ENCODE peak calls at places on chromosomes 3 and 15, in ten cellular contexts. B is fibroblast of lung; J is GM23248; V is HCT116; C is MG63; A is right cardiac atrium; R is astrocyte; I is CD4-positive, alpha-beta memory T cell; Z is adrenal gland; K is SJSA1. Y is an unnamed sample.

GRCh38 chr3:29137601-29138000 is 143.3 kb upstream of the RBMS3 start:
- DNase-seq in B (no peak), J (no peak), V (no peak), C (no peak), A (no peak), R (no peak), I (no peak), Z (no peak), K (no peak), Y (no peak)

GRCh38 chr15:61809216-61809615 is 251.0 kb downstream of the VPS13C start:
- DNase-seq in B (no peak), J (no peak), V (no peak), C (no peak), A (no peak), R (no peak), I (no peak), Z (no peak), K (no peak), Y (no peak)

GRCh38 chr3:43637702-43638101 is 15.9 kb upstream of the ANO10 start:
- DNase-seq in B (no peak), J (no peak), V (no peak), C (no peak), A (no peak), R (no peak), I (no peak), Z (no peak), K (no peak), Y (no peak)

GRCh38 chr3:104323226-104323625 is 1043.5 kb upstream of the ALCAM start:
- DNase-seq in B (no peak), J (no peak), V (no peak), C (no peak), A (no peak), R (no peak), I (no peak), Z (no peak), K (no peak), Y (no peak)

GRCh38 chr3:122934251-122934650 is 93.3 kb downstream of the SEMA5B start:
- DNase-seq in B (no peak), J (no peak), V (no peak), C (no peak), A (no peak), R (no peak), I (no peak), Z (no peak), K (no peak), Y (no peak)

GRCh38 chr3:67551366-67552016 is 102.9 kb downstream of the SUCLG2 start:
- DNase-seq in B (no peak), J (no peak), V (no peak), C (no peak), A (no peak), R (no peak), I (no peak), Z (peak; percentile 21), K (no peak), Y (no peak)

GRCh38 chr15:33915571-33916407 is 52.5 kb upstream of the CHRM5 start:
- DNase-seq in B (no peak), J (peak; percentile 32), V (no peak), C (no peak), A (no peak), R (no peak), I (no peak), Z (no peak), K (no peak), Y (no peak)

GRCh38 chr15:69820819-69821218 is 276.9 kb downstream of the TLE3 start:
- DNase-seq in B (peak; percentile 21), J (no peak), V (no peak), C (no peak), A (no peak), R (peak; percentile 17), I (no peak), Z (no peak), K (peak; percentile 83), Y (peak; percentile 41)

GRCh38 chr3:153958635-153959320 is 162.4 kb upstream of the ARHGEF26 start:
- DNase-seq in B (peak; percentile 34), J (peak; percentile 46), V (no peak), C (no peak), A (no peak), R (peak; percentile 14), I (no peak), Z (no peak), K (no peak), Y (no peak)

GRCh38 chr3:39126532-39127071 is 19.1 kb downstream of the TTC21A start:
- DNase-seq in B (peak; percentile 50), J (peak; percentile 51), V (no peak), C (peak; percentile 32), A (peak; percentile 75), R (no peak), I (no peak), Z (peak; percentile 63), K (no peak), Y (peak; percentile 91)

GRCh38 chr15:67161881-67162280 is 92.6 kb downstream of the AAGAB start:
- DNase-seq in B (no peak), J (no peak), V (no peak), C (no peak), A (peak; percentile 47), R (no peak), I (no peak), Z (no peak), K (no peak), Y (peak; percentile 41)

GRCh38 chr15:62391565-62392262 is 226.6 kb upstream of the C2CD4B start:
- DNase-seq in B (peak; percentile 62), J (peak; percentile 73), V (no peak), C (peak; percentile 61), A (peak; percentile 86), R (peak; percentile 51), I (no peak), Z (peak; percentile 36), K (peak; percentile 58), Y (peak; percentile 95)

GRCh38 chr3:104066658-104067057 is 1300.1 kb upstream of the ALCAM start:
- DNase-seq in B (peak; percentile 74), J (peak; percentile 32), V (no peak), C (no peak), A (no peak), R (peak; percentile 71), I (no peak), Z (no peak), K (no peak), Y (no peak)

GRCh38 chr3:58531956-58532355 is 5.0 kb downstream of the ACOX2 start:
- DNase-seq in B (no peak), J (peak; percentile 61), V (peak; percentile 40), C (no peak), A (no peak), R (no peak), I (no peak), Z (no peak), K (no peak), Y (peak; percentile 85)
- H3K27me3 ChIP-seq in B (no peaks in the 10 kb centered on the region), J (no peaks in the 10 kb centered on the region), V (no peaks in the 10 kb centered on the region), C (no peaks in the 10 kb centered on the region), A (no peaks in the 10 kb centered on the region), R (no peaks in the 10 kb centered on the region), I (no peaks in the 10 kb centered on the region), Z (no peaks in the 10 kb centered on the region), K (no peaks in the 10 kb centered on the region), Y (no peaks in the 10 kb centered on the region)

GRCh38 chr3:127197300-127198150 is 4.6 kb downstream of the PRR23E start:
- DNase-seq in B (no peak), J (no peak), V (no peak), C (no peak), A (no peak), R (no peak), I (no peak), Z (no peak), K (no peak), Y (no peak)
- H3K27me3 ChIP-seq in B (no peaks in the 10 kb centered on the region), J (peaks cover 22% of the 10 kb centered on the region), V (no peaks in the 10 kb centered on the region), C (peaks cover 5% of the 10 kb centered on the region), A (peaks cover 3% of the 10 kb centered on the region), R (peaks cover 2% of the 10 kb centered on the region), I (no peaks in the 10 kb centered on the region), Z (no peaks in the 10 kb centered on the region), K (no peaks in the 10 kb centered on the region), Y (peaks cover 35% of the 10 kb centered on the region)

GRCh38 chr3:13657660-13658435 is 108.9 kb downstream of the FBLN2 start:
- DNase-seq in B (no peak), J (peak; percentile 75), V (peak; percentile 26), C (no peak), A (peak; percentile 83), R (no peak), I (peak; percentile 62), Z (peak; percentile 52), K (no peak), Y (peak; percentile 99)
- H3K27me3 ChIP-seq in B (no peaks in the 10 kb centered on the region), J (peaks cover 7% of the 10 kb centered on the region), V (no peaks in the 10 kb centered on the region), C (no peaks in the 10 kb centered on the region), A (no peaks in the 10 kb centered on the region), R (peaks cover 13% of the 10 kb centered on the region), I (peaks cover 6% of the 10 kb centered on the region), Z (peaks cover 28% of the 10 kb centered on the region), K (peaks cover 19% of the 10 kb centered on the region), Y (peaks cover 7% of the 10 kb centered on the region)

GRCh38 chr15:39154776-39155175 is 426.1 kb upstream of the THBS1 start:
- DNase-seq in B (no peak), J (no peak), V (no peak), C (no peak), A (no peak), R (no peak), I (no peak), Z (no peak), K (no peak), Y (no peak)

GRCh38 chr15:39159833-39160232 is 421.0 kb upstream of the THBS1 start:
- DNase-seq in B (no peak), J (no peak), V (no peak), C (no peak), A (no peak), R (no peak), I (no peak), Z (no peak), K (no peak), Y (no peak)

GRCh38 chr15:39156636-39157255 is 424.1 kb upstream of the THBS1 start:
- DNase-seq in B (no peak), J (no peak), V (no peak), C (no peak), A (peak; percentile 71), R (no peak), I (no peak), Z (no peak), K (no peak), Y (no peak)

GRCh38 chr15:39156166-39156565 is 424.7 kb upstream of the THBS1 start:
- DNase-seq in B (no peak), J (peak; percentile 55), V (no peak), C (no peak), A (peak; percentile 28), R (no peak), I (no peak), Z (no peak), K (no peak), Y (no peak)

GRCh38 chr15:39157902-39158301 is 423.0 kb upstream of the THBS1 start:
- DNase-seq in B (no peak), J (no peak), V (no peak), C (no peak), A (no peak), R (no peak), I (no peak), Z (no peak), K (no peak), Y (no peak)
- H3K27me3 ChIP-seq in B (no peaks in the 10 kb centered on the region), J (no peaks in the 10 kb centered on the region), V (no peaks in the 10 kb centered on the region), C (no peaks in the 10 kb centered on the region), A (no peaks in the 10 kb centered on the region), R (no peaks in the 10 kb centered on the region), I (no peaks in the 10 kb centered on the region), Z (no peaks in the 10 kb centered on the region), K (no peaks in the 10 kb centered on the region), Y (no peaks in the 10 kb centered on the region)

GRCh38 chr3:147420361-147421183 is 11.4 kb downstream of the ZIC1 start:
- DNase-seq in B (no peak), J (no peak), V (no peak), C (no peak), A (peak; percentile 32), R (no peak), I (no peak), Z (no peak), K (no peak), Y (peak; percentile 66)
- H3K27me3 ChIP-seq in B (peaks cover 73% of the 10 kb centered on the region), J (no peaks in the 10 kb centered on the region), V (no peaks in the 10 kb centered on the region), C (no peaks in the 10 kb centered on the region), A (peaks cover 16% of the 10 kb centered on the region), R (peaks cover 48% of the 10 kb centered on the region), I (peaks cover 31% of the 10 kb centered on the region), Z (peaks cover 88% of the 10 kb centered on the region), K (no peaks in the 10 kb centered on the region), Y (peaks cover 95% of the 10 kb centered on the region)